ENCODE peak calls at places on chromosomes 5 and 9, in eight cellular contexts. V is PC-9; L is heart left ventricle; Q is A549; U is RWPE2; S is naive thymus-derived CD4-positive, alpha-beta T cell; N is Peyer's patch; Z is iPS DF 6.9. A is an unnamed sample.
A peak's percentile ranks its signal among the peaks of the same experiment; 100 is the strongest.

GRCh38 chr5:95835682-95836405 is 13.3 kb upstream of the GLRX start:
- DNase-seq in V (no peak), Q (no peak), S (no peak), Z (no peak), N (no peak), U (no peak), L (no peak), A (no peak)

GRCh38 chr5:143315214-143315613 is 88.3 kb downstream of the NR3C1 start:
- DNase-seq in Q (no peak), V (no peak), N (no peak), U (no peak), S (no peak), L (no peak), Z (no peak), A (no peak)

GRCh38 chr9:87464110-87464991 is 33.3 kb upstream of the DAPK1 start:
- DNase-seq in N (no peak), S (no peak), U (no peak), L (no peak), Z (no peak), Q (no peak), V (no peak), A (no peak)

GRCh38 chr5:107869459-107870115 is 198.8 kb upstream of the EFNA5 start:
- DNase-seq in S (no peak), U (no peak), N (no peak), Q (peak; percentile 64), L (no peak), V (peak; percentile 17), Z (no peak), A (no peak)

GRCh38 chr9:119588874-119589560 is 219.8 kb upstream of the BRINP1 start:
- DNase-seq in L (no peak), S (no peak), V (no peak), U (no peak), Z (no peak), N (no peak), Q (no peak), A (no peak)

GRCh38 chr9:35380619-35381018 is 109.3 kb upstream of the RUSC2 start:
- DNase-seq in S (no peak), U (no peak), V (no peak), Z (no peak), L (no peak), Q (no peak), N (no peak), A (no peak)

GRCh38 chr5:41776435-41776834 is 93.8 kb downstream of the OXCT1 start:
- DNase-seq in Q (no peak), N (no peak), V (no peak), Z (no peak), U (no peak), S (no peak), L (no peak), A (no peak)

GRCh38 chr9:128902351-128903078 is 18.3 kb upstream of the PHYHD1 start:
- DNase-seq in Z (no peak), S (peak; percentile 61), N (peak; percentile 96), U (peak; percentile 91), Q (no peak), L (peak; percentile 64), V (peak; percentile 93), A (peak; percentile 76)

GRCh38 chr9:112856843-112857242 is 33.8 kb downstream of the SLC46A2 start:
- DNase-seq in Z (no peak), L (no peak), S (no peak), V (no peak), N (peak; percentile 39), U (no peak), Q (no peak), A (no peak)

GRCh38 chr9:88949425-88949824 is 41.8 kb upstream of the S1PR3 start:
- DNase-seq in Q (peak; percentile 26), V (no peak), N (no peak), Z (no peak), L (peak; percentile 80), S (no peak), U (no peak), A (no peak)

GRCh38 chr5:62506659-62507460 is 71.8 kb upstream of the LRRC70 start:
- DNase-seq in U (no peak), Q (no peak), S (no peak), Z (no peak), V (no peak), L (no peak), N (no peak), A (no peak)

GRCh38 chr9:19184144-19184917 is 46.2 kb upstream of the DENND4C start:
- DNase-seq in U (no peak), V (peak; percentile 58), Z (no peak), L (peak; percentile 81), N (peak; percentile 94), S (peak; percentile 32), Q (peak; percentile 86), A (peak; percentile 49)

GRCh38 chr5:34001231-34001935 is 6.5 kb downstream of the AMACR start:
- DNase-seq in V (no peak), Z (no peak), L (no peak), Q (peak; percentile 19), S (no peak), N (no peak), U (no peak), A (no peak)

GRCh38 chr5:153630546-153630945 is 140.1 kb downstream of the GRIA1 start:
- DNase-seq in L (no peak), V (no peak), N (no peak), Q (no peak), S (no peak), U (no peak), Z (no peak), A (no peak)

GRCh38 chr5:132813599-132814440 is 718 bp downstream of the SOWAHA start:
- DNase-seq in Q (peak; percentile 34), N (peak; percentile 59), U (no peak), S (peak; percentile 28), Z (no peak), L (peak; percentile 31), V (no peak), A (no peak)

GRCh38 chr9:108779506-108779905 is 76.3 kb downstream of the ACTL7B start:
- DNase-seq in S (no peak), Z (no peak), L (no peak), U (no peak), N (no peak), Q (no peak), V (no peak), A (no peak)

GRCh38 chr9:8025532-8025931 is 226.0 kb upstream of the DMAC1 start:
- DNase-seq in L (no peak), V (no peak), S (no peak), Z (no peak), N (no peak), U (no peak), Q (no peak), A (no peak)

GRCh38 chr5:54969242-54969641 is 16.2 kb downstream of the ESM1 start:
- DNase-seq in V (no peak), N (no peak), Z (no peak), Q (no peak), U (no peak), L (no peak), S (no peak), A (no peak)
- H3K4me1 ChIP-seq in V (no peaks in the 10 kb centered on the region), N (no peaks in the 10 kb centered on the region), Z (no peaks in the 10 kb centered on the region), Q (no peaks in the 10 kb centered on the region), U (no peaks in the 10 kb centered on the region), L (peaks cover 14% of the 10 kb centered on the region), S (no peaks in the 10 kb centered on the region), A (no peaks in the 10 kb centered on the region)

GRCh38 chr5:55773057-55773456 is 35.2 kb downstream of the DDX4 start:
- DNase-seq in V (no peak), N (no peak), Q (peak; percentile 50), S (no peak), U (no peak), Z (no peak), L (no peak), A (no peak)
- H3K27ac ChIP-seq in V (no peak overlapping the region), N (no peak overlapping the region), Q (peak overlapping the region; percentile 31), S (no peak overlapping the region), U (no peak overlapping the region), Z (no peak overlapping the region), L (no peak overlapping the region), A (no peak overlapping the region)

DNA sequence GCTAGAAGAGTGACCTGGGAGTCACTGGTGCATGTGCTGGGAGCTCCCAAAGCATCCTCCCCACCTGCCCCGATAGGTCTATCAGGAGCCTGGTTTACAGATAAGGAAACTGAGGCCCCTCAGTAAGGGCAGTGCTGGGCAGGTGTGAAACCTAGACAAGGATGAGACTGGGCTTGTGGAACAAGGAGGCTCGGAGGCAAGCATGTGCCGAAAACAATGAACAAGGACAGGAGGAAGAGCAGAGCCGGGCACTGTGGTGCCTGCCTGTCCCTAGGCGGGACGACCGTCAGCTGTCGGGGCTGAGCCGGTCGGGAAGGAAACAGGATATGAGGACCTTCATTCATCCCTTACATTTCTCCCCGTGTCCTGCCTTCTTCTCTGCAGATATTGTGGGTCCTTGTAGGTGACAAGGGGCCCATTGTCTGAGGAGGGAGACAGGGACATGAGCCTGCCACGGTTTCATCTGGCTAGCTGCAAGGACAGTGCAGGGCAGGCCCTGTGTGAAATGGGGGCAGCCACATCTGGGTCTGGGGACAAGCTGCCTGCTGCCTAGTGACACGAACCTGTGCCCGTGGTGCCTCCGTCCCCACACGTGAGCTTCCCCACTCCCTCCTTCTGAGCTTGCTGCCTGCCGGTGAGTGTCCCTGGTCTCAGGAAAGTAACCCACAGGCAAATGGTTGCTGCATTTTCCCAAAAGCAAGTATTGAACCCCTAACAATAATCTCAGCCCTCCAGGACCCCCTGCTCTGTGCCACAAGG is 18.6 kb downstream of the FGD3 start:
- DNase-seq in L (no peak), Q (no peak), Z (no peak), N (peak; percentile 47), V (no peak), S (no peak), U (peak; percentile 48), A (no peak)
- H3K4me3 ChIP-seq in L (peak overlapping the region; percentile 38), Q (no peak overlapping the region), Z (no peak overlapping the region), N (peak overlapping the region; percentile 50), V (no peak overlapping the region), S (peak overlapping the region; percentile 85), U (no peak overlapping the region), A (peak overlapping the region; percentile 86)

GRCh38 chr9:68637020-68637419 is 68.0 kb upstream of the PIP5K1B start:
- DNase-seq in Z (no peak), V (no peak), S (no peak), L (no peak), U (no peak), Q (no peak), N (no peak), A (no peak)

GRCh38 chr9:68643901-68644809 is 60.9 kb upstream of the PIP5K1B start:
- DNase-seq in N (peak; percentile 66), Q (no peak), V (no peak), L (no peak), U (no peak), S (no peak), Z (no peak), A (no peak)

DNA sequence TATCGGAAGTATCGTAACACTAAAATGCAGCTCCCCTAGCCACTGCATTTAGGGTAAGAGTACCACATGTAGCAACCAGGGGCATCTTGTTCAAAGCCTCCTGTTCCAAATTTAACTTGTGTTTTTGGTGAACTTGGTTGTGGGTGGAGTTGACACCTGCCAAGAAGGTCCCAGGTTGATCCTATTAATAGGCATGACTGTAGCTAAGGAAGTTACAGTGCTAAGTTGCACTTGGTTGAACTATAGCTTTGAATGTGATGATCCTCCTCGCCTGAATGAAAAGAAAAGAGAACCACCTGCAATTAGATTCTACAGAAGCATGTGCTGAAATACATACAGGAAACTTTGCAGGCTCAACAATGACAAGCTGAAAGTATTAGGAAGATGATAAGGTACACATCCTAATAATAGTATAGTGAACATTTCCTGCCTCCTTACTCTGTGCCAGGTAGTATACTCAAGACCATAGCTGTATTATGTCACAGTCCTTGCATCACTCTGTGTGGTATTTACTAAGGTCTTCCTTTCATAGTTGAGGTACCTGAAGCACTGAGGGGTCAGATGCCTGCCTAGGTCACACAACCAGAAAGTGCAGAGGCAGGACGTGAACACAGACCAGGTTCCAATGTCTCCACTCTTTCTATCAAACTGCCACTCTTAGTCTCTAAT is 64.5 kb upstream of the PIP5K1B start:
- DNase-seq in S (no peak), N (peak; percentile 52), L (no peak), V (no peak), Z (no peak), Q (no peak), U (no peak), A (no peak)
- H3K4me1 ChIP-seq in S (no peaks in the 10 kb centered on the region), N (no peaks in the 10 kb centered on the region), L (peaks cover 2% of the 10 kb centered on the region), V (no peaks in the 10 kb centered on the region), Z (no peaks in the 10 kb centered on the region), Q (no peaks in the 10 kb centered on the region), U (no peaks in the 10 kb centered on the region), A (no peaks in the 10 kb centered on the region)

A was measured in effector memory CD4-positive, alpha-beta T cell.